ENCODE peak calls at places on chromosomes 12 and 14, in four cellular contexts. J, O, Y and B are unnamed samples.

GRCh38 chr12:80745851-80746250 is 29.1 kb downstream of the MYF5 start:
- DNase-seq in O (no peak), J (no peak), Y (no peak), B (no peak)

GRCh38 chr12:12661086-12661485 is 34.9 kb downstream of the GPR19 start:
- DNase-seq in Y (no peak), O (no peak), J (peak), B (no peak)

GRCh38 chr12:56337753-56338221 is 897 bp upstream of the IL23A start:
- DNase-seq in Y (no peak), J (peak), O (no peak), B (no peak)

GRCh38 chr14:92513204-92513965 is at the start of gene RIN3:
- DNase-seq in O (no peak), Y (no peak), J (peak), B (no peak)

GRCh38 chr14:91580886-91581615 is 70.9 kb upstream of the PPP4R3A start:
- DNase-seq in O (no peak), J (no peak), Y (no peak), B (no peak)

GRCh38 chr12:6899837-6900519 is 4.6 kb upstream of the LRRC23 start:
- DNase-seq in O (no peak), Y (peak), J (no peak), B (no peak)

GRCh38 chr12:63353559-63353958 is 202.6 kb upstream of the AVPR1A start:
- DNase-seq in O (peak), J (peak), Y (no peak), B (no peak)

GRCh38 chr12:50174971-50175715 is 8.0 kb upstream of the CERS5 start:
- DNase-seq in O (peak), J (peak), Y (no peak), B (peak)

GRCh38 chr12:50862316-50862715 is 19.6 kb downstream of the TMPRSS12 start:
- DNase-seq in J (peak), O (peak), Y (no peak), B (no peak)

GRCh38 chr12:124470139-124470538 is 97.3 kb downstream of the NCOR2 start:
- DNase-seq in J (no peak), O (no peak), Y (no peak), B (no peak)

GRCh38 chr14:34465069-34465859 is 3.2 kb upstream of the SPTSSA start:
- DNase-seq in Y (no peak), O (peak), J (peak), B (no peak)

GRCh38 chr12:89059061-89059460 is 293.2 kb downstream of the DUSP6 start:
- DNase-seq in J (no peak), Y (no peak), O (no peak), B (no peak)

DNA sequence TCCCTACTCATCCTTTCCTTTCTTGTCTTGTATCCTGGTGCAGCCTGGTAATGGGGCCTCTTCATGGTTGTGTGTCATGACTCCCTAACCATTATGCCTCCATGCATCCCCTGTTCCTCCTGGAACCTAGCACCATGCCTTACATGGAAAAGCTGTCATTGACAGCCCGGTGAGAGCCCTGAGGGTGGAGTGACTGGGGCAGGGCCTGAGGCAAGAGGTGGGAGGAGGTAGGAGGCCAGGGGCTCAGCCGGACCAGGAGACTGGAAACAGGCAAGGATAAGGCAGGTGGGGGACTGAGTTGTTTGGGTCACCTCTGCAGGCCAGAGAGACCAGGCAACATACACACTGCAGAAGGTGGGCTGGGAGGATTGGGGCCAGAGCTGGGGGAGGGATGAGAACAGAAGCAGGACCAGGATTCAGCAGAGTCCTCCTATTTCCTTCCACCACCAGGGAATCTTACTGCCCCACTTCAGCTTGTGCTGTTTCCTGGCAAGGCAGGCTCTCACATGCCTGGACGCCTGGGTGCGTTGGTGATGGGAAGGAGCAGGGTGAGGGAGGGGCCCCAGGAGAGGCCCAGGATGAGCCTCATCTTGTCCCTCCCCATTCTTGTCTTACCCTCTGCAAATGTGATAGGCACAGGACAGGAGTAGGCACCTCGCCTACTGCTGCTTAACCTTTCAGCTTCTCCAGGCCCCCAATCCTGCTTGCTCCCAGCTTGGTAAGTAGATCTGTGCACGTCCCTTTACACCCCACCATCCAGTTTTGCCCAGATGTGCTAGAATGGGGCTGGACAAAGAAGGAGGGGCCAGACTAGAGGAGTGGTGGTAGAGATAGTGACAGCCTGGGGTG is at the start of gene LTB4R2:
- DNase-seq in O (no peak), J (peak), Y (no peak), B (no peak)
- H3K4me3 ChIP-seq in O (peak), J (peak), Y (no peak), B (no peak)

GRCh38 chr14:76926521-76927251 is 100.5 kb downstream of the LRRC74A start:
- DNase-seq in Y (peak), J (peak), O (no peak), B (peak)

GRCh38 chr14:76928301-76928700 is 100.2 kb downstream of the IRF2BPL start:
- DNase-seq in O (no peak), Y (no peak), J (no peak), B (no peak)

GRCh38 chr14:76931629-76932402 is 96.7 kb downstream of the IRF2BPL start:
- DNase-seq in Y (no peak), J (no peak), O (no peak), B (no peak)

GRCh38 chr14:76930549-76930948 is 98.0 kb downstream of the IRF2BPL start:
- DNase-seq in J (no peak), O (no peak), Y (no peak), B (no peak)

DNA sequence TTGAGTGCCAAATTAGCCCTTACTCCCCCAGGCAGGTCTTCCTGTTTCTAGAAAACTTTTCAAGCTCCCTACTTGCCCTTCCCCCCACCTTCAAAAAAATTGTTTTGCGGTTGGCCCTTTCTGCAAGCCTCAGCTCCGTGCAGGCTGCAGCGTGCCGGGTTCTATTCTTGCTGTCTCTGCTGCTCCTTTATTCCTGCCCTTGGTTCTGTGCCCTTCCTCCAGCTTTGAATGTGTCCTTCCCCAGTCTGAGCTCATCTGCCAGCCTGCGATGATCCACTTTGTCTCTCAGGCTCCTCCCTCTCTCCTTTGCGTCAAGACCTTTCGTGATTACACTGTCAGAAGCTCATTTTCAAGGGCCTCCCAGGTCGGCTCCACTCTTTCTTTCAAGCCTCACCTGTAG is 98.6 kb downstream of the IRF2BPL start:
- DNase-seq in O (no peak), J (peak), Y (no peak), B (no peak)
- TF ChIP-seq CTCF in O (no peak), J (no peak), Y (no peak), B (no peak)

GRCh38 chr12:30992381-30992780 is 65.8 kb downstream of the TSPAN11 start:
- DNase-seq in Y (no peak), J (no peak), O (no peak), B (no peak)
- H3K4me3 ChIP-seq in Y (no peak), J (no peak), O (no peak), B (no peak)

GRCh38 chr12:107027304-107028053 is 40.5 kb upstream of the MTERF2 start:
- DNase-seq in O (peak), Y (peak), J (peak), B (no peak)
- TF ChIP-seq CTCF in O (no peak), Y (no peak), J (no peak), B (no peak)